ENCODE peak calls at places on chromosomes 6 and 20, in five cellular contexts. T is PC-9, I is psoas muscle, D is lung, J is HCT116. H is an unnamed sample. For H3K4me1, the result is how much of the 10 kb centered on the place peaks cover.

GRCh38 chr6:14984454-14984853 is 261.4 kb upstream of the JARID2 start:
- DNase-seq in T (peak), I (peak), D (peak), J (no peak), H (peak)

GRCh38 chr6:34568829-34569228 is 12.7 kb upstream of the SPDEF start:
- DNase-seq in T (no peak), I (no peak), D (no peak), J (no peak), H (no peak)

GRCh38 chr6:100467144-100468012 is 2.7 kb upstream of the SIM1 start:
- DNase-seq in T (no peak), I (no peak), D (no peak), J (no peak), H (peak)

GRCh38 chr6:166958926-166959861 is 2.8 kb upstream of the RNASET2 start:
- DNase-seq in T (no peak), I (no peak), D (no peak), J (no peak), H (no peak)

GRCh38 chr6:154429711-154430110 is 73.1 kb upstream of the IPCEF1 start:
- DNase-seq in T (no peak), I (no peak), D (no peak), J (no peak), H (no peak)

GRCh38 chr6:154302111-154302752 is 54.4 kb downstream of the IPCEF1 start:
- DNase-seq in T (no peak), I (no peak), D (peak), J (no peak), H (no peak)

GRCh38 chr6:136655251-136656014 is 105.2 kb upstream of the MAP7 start:
- DNase-seq in T (no peak), I (no peak), D (no peak), J (no peak), H (no peak)

GRCh38 chr6:166554316-166554715 is 32.2 kb downstream of the RAMACL start:
- DNase-seq in T (no peak), I (no peak), D (no peak), J (no peak), H (peak)

GRCh38 chr6:118660218-118660569 is 8.8 kb upstream of the CEP85L start:
- DNase-seq in T (no peak), I (no peak), D (no peak), J (no peak), H (no peak)

GRCh38 chr6:43980004-43980795 is 147.1 kb downstream of the MRPL14 start:
- DNase-seq in T (no peak), I (no peak), D (no peak), J (no peak), H (peak)

GRCh38 chr20:20546402-20546801 is 166.0 kb downstream of the RALGAPA2 start:
- DNase-seq in T (no peak), I (no peak), D (no peak), J (no peak), H (no peak)

GRCh38 chr20:2542361-2542760 is 6.0 kb downstream of the TMC2 start:
- DNase-seq in T (no peak), I (no peak), D (no peak), J (no peak), H (no peak)

GRCh38 chr6:130525378-130525777 is 159.6 kb downstream of the TMEM200A start:
- DNase-seq in T (no peak), I (no peak), D (no peak), J (no peak), H (no peak)

GRCh38 chr6:37131104-37131959 is 38.6 kb upstream of the PIM1 start:
- DNase-seq in T (peak), I (peak), D (peak), J (no peak), H (peak)

GRCh38 chr6:13927203-13927602 is 2.5 kb downstream of the RNF182 start:
- DNase-seq in T (no peak), I (no peak), D (no peak), J (no peak), H (no peak)

GRCh38 chr20:35342154-35342769 is 50.0 kb upstream of the FAM83C start:
- DNase-seq in T (no peak), I (no peak), D (no peak), J (no peak), H (no peak)

GRCh38 chr6:142861711-142862110 is 83.3 kb downstream of the HIVEP2 start:
- DNase-seq in T (no peak), I (no peak), D (no peak), J (no peak), H (no peak)

GRCh38 chr20:9146649-9147048 is 77.8 kb downstream of the PLCB4 start:
- DNase-seq in T (no peak), I (no peak), D (no peak), J (no peak), H (no peak)

GRCh38 chr20:50958733-50959542 is at the start of gene MOCS3:
- DNase-seq in T (peak), I (peak), D (peak), J (peak), H (peak)

GRCh38 chr20:64101731-64102621 is 5.4 kb downstream of the NPBWR2 start:
- DNase-seq in T (peak), I (peak), D (no peak), J (no peak), H (peak)

GRCh38 chr6:28981391-28981832 is 23.7 kb downstream of the ZNF311 start:
- DNase-seq in T (peak), I (peak), D (peak), J (peak), H (peak)

GRCh38 chr6:12203001-12203400 is 87.2 kb upstream of the EDN1 start:
- DNase-seq in T (no peak), I (no peak), D (no peak), J (no peak), H (no peak)

GRCh38 chr20:34237942-34238341 is 3.3 kb upstream of the ASIP start:
- DNase-seq in T (no peak), I (no peak), D (no peak), J (no peak), H (no peak)

GRCh38 chr6:20412674-20413073 is 11.0 kb downstream of the E2F3 start:
- DNase-seq in T (no peak), I (no peak), D (no peak), J (no peak), H (no peak)

GRCh38 chr20:49281059-49281912 is 3.4 kb upstream of the ZNFX1 start:
- DNase-seq in T (peak), I (no peak), D (no peak), J (no peak), H (no peak)

GRCh38 chr6:36131517-36132220 is 1.4 kb downstream of the MAPK13 start:
- DNase-seq in T (peak), I (peak), D (peak), J (no peak), H (peak)

GRCh38 chr20:63498950-63499332 is at the start of gene EEF1A2:
- DNase-seq in T (peak), I (peak), D (no peak), J (no peak), H (peak)

GRCh38 chr6:56293756-56294155 is 46.4 kb upstream of the COL21A1 start:
- DNase-seq in T (no peak), I (no peak), D (no peak), J (no peak), H (no peak)

GRCh38 chr6:29887819-29888581 is 54.3 kb upstream of the HLA-A start:
- DNase-seq in T (peak), I (peak), D (peak), J (peak), H (peak)

GRCh38 chr6:41122918-41123317 is 31.2 kb downstream of the TREML1 start:
- DNase-seq in T (no peak), I (no peak), D (no peak), J (no peak), H (no peak)

GRCh38 chr6:39493717-39494116 is 171.2 kb upstream of the KCNK16 start:
- DNase-seq in T (no peak), I (no peak), D (no peak), J (no peak), H (no peak)

GRCh38 chr6:69398729-69399128 is 398.1 kb downstream of the LMBRD1 start:
- DNase-seq in T (no peak), I (no peak), D (no peak), J (no peak), H (no peak)

GRCh38 chr6:136067731-136068341 is 182.3 kb downstream of the MTFR2 start:
- DNase-seq in T (peak), I (no peak), D (no peak), J (peak), H (no peak)

GRCh38 chr6:133768656-133769295 is 120.1 kb upstream of the TCF21 start:
- DNase-seq in T (peak), I (peak), D (no peak), J (no peak), H (peak)

GRCh38 chr6:131825946-131826345 is 18.1 kb downstream of the ENPP1 start:
- DNase-seq in T (no peak), I (no peak), D (no peak), J (no peak), H (no peak)

GRCh38 chr6:154386848-154387717 is 30.5 kb upstream of the IPCEF1 start:
- DNase-seq in T (no peak), I (no peak), D (no peak), J (no peak), H (no peak)

GRCh38 chr6:1068905-1069304 is 243.0 kb upstream of the FOXQ1 start:
- DNase-seq in T (no peak), I (no peak), D (no peak), J (no peak), H (no peak)

GRCh38 chr20:3803289-3803688 is 7.2 kb downstream of the CDC25B start:
- DNase-seq in T (no peak), I (no peak), D (no peak), J (no peak), H (no peak)

GRCh38 chr20:46557231-46557956 is 6.9 kb upstream of the OCSTAMP start:
- DNase-seq in T (no peak), I (no peak), D (no peak), J (no peak), H (no peak)
- H3K4me1 ChIP-seq in T (under half), I (under half), D (under half), J (under half), H (under half)

DNA sequence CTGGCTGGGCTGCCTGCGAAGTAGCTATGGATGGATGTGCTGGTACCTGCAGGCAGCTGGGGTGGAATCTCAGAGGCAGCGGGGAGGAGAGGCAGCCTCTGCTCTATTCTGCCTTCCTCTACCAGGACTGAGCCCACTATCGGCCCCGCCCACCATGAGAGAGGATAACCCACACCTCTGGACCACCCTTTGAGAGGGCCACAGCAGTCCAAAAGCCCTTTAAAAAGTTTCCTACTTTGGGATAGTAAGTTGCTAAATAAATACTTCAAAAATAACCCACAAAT is 36.1 kb downstream of the EZR start:
- DNase-seq in T (no peak), I (no peak), D (no peak), J (no peak), H (no peak)
- H3K4me1 ChIP-seq in T (half or more), I (under half), D (under half), J (half or more), H (under half)

GRCh38 chr20:42886801-42887200 is 302.9 kb downstream of the PTPRT start:
- DNase-seq in T (no peak), I (no peak), D (no peak), J (no peak), H (no peak)
- H3K4me1 ChIP-seq in T (under half), I (under half), D (under half), J (under half), H (under half)

GRCh38 chr6:109478848-109479624 is 4.0 kb downstream of the ZBTB24 start:
- DNase-seq in T (no peak), I (no peak), D (no peak), J (no peak), H (no peak)
- H3K4me1 ChIP-seq in T (under half), I (under half), D (under half), J (under half), H (under half)

GRCh38 chr20:53910312-53911002 is 159.9 kb downstream of the BCAS1 start:
- DNase-seq in T (no peak), I (no peak), D (no peak), J (no peak), H (no peak)
- H3K4me1 ChIP-seq in T (half or more), I (under half), D (under half), J (under half), H (under half)

DNA sequence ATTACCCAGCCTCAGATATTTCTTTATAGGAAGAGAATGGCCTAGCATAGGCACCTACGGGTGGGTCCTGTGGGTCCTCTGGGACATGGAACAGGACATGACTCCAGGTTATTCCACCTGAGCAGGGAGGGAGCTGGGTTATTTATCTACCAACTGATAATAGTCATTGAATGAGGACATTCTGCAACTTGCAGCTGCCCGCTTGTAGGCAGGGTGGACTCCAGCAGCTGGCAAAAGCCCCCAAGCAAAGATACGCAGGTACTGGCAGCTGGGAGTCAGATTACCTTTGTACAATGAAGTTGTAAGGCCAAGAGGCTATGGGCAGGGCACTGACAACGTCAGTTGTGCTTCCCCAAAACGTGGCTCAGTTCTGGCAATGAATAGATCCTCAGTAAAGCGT is 1.3 kb upstream of the BANF2 start:
- DNase-seq in T (no peak), I (no peak), D (no peak), J (no peak), H (no peak)
- H3K4me1 ChIP-seq in T (under half), I (under half), D (under half), J (under half), H (under half)

GRCh38 chr20:10635476-10636208 is 38.2 kb downstream of the JAG1 start:
- DNase-seq in T (no peak), I (no peak), D (no peak), J (no peak), H (no peak)

GRCh38 chr20:10637563-10637962 is 36.2 kb downstream of the JAG1 start:
- DNase-seq in T (no peak), I (no peak), D (no peak), J (no peak), H (no peak)

GRCh38 chr20:10639051-10639761 is 34.6 kb downstream of the JAG1 start:
- DNase-seq in T (no peak), I (no peak), D (no peak), J (no peak), H (no peak)

GRCh38 chr20:10636326-10636818 is 37.4 kb downstream of the JAG1 start:
- DNase-seq in T (no peak), I (no peak), D (no peak), J (no peak), H (no peak)

GRCh38 chr20:10637062-10637559 is 36.7 kb downstream of the JAG1 start:
- DNase-seq in T (no peak), I (peak), D (no peak), J (no peak), H (peak)
- H3K4me1 ChIP-seq in T (under half), I (under half), D (under half), J (under half), H (under half)

DNA sequence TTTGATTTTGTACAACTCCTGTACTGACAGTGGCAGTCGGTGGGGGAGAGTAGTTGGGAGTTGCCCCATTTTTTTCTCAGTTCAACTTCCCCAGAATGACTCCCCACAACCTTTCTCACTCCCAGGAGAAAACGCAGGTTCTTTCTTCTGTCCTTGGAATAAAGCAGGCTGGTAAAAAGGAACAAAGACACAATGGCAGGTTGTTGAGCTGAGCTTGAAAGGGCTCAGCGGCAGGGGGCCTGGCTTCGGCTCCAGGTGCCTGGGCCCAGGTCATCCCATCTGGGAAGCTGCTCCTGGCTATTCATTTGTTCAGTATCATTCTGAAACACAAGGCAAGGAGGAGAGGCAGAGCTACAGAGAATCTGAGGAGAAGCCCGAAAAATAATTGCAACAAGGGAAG is 46.1 kb downstream of the PROKR2 start:
- DNase-seq in T (no peak), I (no peak), D (no peak), J (no peak), H (no peak)
- H3K4me1 ChIP-seq in T (under half), I (under half), D (under half), J (under half), H (under half)

H was measured in right cardiac atrium.